ENCODE peak calls at places on chromosomes 5 and 9, in four cellular contexts. F, U, P and J are unnamed samples.

GRCh38 chr9:125437771-125438221 is 176.2 kb downstream of the GAPVD1 start:
- DNase-seq in F (no peak), U (no peak), P (no peak), J (no peak)

GRCh38 chr5:56460681-56461191 is 227.6 kb upstream of the ANKRD55 start:
- DNase-seq in F (no peak), U (no peak), P (no peak), J (no peak)

GRCh38 chr9:77769246-77769645 is 121.1 kb upstream of the GNA14 start:
- DNase-seq in F (peak; percentile 26), U (no peak), P (no peak), J (no peak)

GRCh38 chr9:35198191-35198590 is 36.4 kb downstream of the UNC13B start:
- DNase-seq in F (no peak), U (no peak), P (no peak), J (no peak)

GRCh38 chr5:3833566-3833965 is 237.9 kb downstream of the IRX1 start:
- DNase-seq in F (no peak), U (no peak), P (no peak), J (no peak)

GRCh38 chr5:155311721-155312120 is 298.2 kb downstream of the KIF4B start:
- DNase-seq in F (no peak), U (no peak), P (no peak), J (no peak)

GRCh38 chr9:31683126-31683525 is 701.3 kb upstream of the ACO1 start:
- DNase-seq in F (no peak), U (no peak), P (no peak), J (no peak)

GRCh38 chr5:20572560-20572959 is 584.6 kb upstream of the CDH18 start:
- DNase-seq in F (peak; percentile 87), U (no peak), P (no peak), J (no peak)

GRCh38 chr9:125867752-125868400 is 120.7 kb downstream of the PBX3 start:
- DNase-seq in F (peak; percentile 80), U (no peak), P (no peak), J (no peak)

GRCh38 chr9:134425401-134425800 is 99.1 kb downstream of the RXRA start:
- DNase-seq in F (no peak), U (no peak), P (no peak), J (no peak)

GRCh38 chr9:136544549-136545064 is 1.2 kb downstream of the NOTCH1 start:
- DNase-seq in F (peak; percentile 43), U (no peak), P (no peak), J (no peak)

GRCh38 chr9:22342489-22343217 is 104.0 kb upstream of the DMRTA1 start:
- DNase-seq in F (peak; percentile 46), U (no peak), P (no peak), J (no peak)

GRCh38 chr5:139642891-139643871 is 5.0 kb upstream of the CXXC5 start:
- DNase-seq in F (no peak), U (no peak), P (no peak), J (no peak)

GRCh38 chr9:76459691-76460635 is 981 bp downstream of the GCNT1 start:
- DNase-seq in F (peak; percentile 64), U (peak; percentile 4), P (no peak), J (no peak)

GRCh38 chr9:76453785-76454184 is 5.2 kb upstream of the GCNT1 start:
- DNase-seq in F (peak; percentile 88), U (no peak), P (no peak), J (no peak)

GRCh38 chr9:76456202-76456926 is 2.6 kb upstream of the GCNT1 start:
- DNase-seq in F (peak; percentile 46), U (no peak), P (no peak), J (no peak)

GRCh38 chr9:76463211-76463610 is 4.2 kb downstream of the GCNT1 start:
- DNase-seq in F (no peak), U (no peak), P (no peak), J (no peak)

DNA sequence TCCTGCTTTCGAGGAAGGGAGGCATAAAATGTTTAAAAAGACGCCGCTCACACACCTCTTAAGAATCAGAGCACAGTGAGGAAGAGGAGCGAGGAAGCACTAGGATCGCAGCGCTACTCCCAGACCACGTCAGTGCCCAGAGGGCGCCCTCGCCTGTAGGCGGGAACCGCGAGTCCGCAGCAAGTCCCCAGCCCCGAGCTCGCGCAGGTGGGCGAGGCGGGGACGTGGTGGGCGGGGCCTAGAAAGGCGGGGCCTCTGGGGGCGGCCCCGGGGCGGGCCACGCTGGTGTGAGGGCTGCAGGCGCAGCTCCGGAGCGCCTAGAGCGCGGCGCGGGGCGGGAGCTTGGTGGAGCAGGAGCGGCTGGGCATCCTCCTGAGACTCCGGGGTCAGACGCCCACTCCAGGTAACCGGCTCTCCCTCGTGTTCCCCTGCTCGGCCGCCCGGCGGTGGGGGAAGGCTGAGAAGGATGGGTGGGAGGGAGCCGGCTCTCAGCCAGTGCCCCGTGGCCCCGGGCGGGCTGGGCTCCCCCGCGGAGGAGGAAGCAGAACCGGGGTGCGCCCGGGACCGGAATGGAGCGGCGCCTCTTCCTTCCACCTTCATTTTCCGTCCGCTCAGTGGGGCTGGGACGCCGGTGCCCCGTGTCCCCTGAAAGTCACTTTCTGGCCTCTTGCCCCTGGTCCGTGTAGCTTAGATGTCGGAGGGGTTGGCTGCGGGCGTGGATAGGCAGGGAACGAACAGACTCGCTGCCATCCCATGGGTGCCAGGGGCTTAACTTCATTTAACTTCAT is at the start of gene GCNT1:
- DNase-seq in F (peak; percentile 79), U (peak; percentile 71), P (peak; percentile 73), J (peak; percentile 91)
- TF ChIP-seq CTCF in F (peak; percentile 26), U (peak; percentile 51), P (peak; percentile 71), J (peak; percentile 51)

DNA sequence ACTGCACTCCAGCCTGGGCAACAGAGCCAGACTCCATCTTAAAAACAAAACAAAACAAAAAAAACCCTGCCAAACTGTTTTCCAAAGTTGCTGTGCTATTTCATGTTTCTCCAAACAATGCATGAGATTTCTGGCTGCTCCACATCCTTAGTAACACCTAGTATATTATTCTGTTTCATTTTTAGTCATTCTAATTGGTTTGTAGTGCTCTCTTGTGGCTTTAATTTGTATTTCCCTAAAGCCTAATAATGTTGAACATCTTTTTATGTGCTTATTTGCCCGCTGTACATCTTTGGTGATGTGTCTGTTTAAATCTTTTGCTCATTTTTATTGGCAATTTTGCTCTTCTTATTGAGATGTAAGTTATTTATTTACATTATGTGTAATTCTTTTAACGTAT is 18.4 kb upstream of the TTC1 start:
- DNase-seq in F (no peak), U (no peak), P (no peak), J (no peak)
- TF ChIP-seq CTCF in F (peak; percentile 4), U (no peak), P (no peak), J (peak; percentile 45)

GRCh38 chr5:145834917-145835838 is at the start of gene PRELID2:
- DNase-seq in F (peak; percentile 88), U (peak; percentile 86), P (peak; percentile 86), J (peak; percentile 92)
- TF ChIP-seq CTCF in F (no peak), U (no peak), P (peak; percentile 28), J (no peak)

GRCh38 chr5:58849151-58849550 is 266.3 kb downstream of the RAB3C start:
- DNase-seq in F (no peak), U (no peak), P (no peak), J (no peak)

GRCh38 chr5:58847041-58847440 is 264.2 kb downstream of the RAB3C start:
- DNase-seq in F (no peak), U (no peak), P (no peak), J (no peak)

GRCh38 chr5:58851571-58851970 is 268.7 kb downstream of the RAB3C start:
- DNase-seq in F (no peak), U (no peak), P (no peak), J (no peak)

GRCh38 chr5:58854396-58854795 is 271.5 kb downstream of the RAB3C start:
- DNase-seq in F (no peak), U (no peak), P (no peak), J (no peak)

DNA sequence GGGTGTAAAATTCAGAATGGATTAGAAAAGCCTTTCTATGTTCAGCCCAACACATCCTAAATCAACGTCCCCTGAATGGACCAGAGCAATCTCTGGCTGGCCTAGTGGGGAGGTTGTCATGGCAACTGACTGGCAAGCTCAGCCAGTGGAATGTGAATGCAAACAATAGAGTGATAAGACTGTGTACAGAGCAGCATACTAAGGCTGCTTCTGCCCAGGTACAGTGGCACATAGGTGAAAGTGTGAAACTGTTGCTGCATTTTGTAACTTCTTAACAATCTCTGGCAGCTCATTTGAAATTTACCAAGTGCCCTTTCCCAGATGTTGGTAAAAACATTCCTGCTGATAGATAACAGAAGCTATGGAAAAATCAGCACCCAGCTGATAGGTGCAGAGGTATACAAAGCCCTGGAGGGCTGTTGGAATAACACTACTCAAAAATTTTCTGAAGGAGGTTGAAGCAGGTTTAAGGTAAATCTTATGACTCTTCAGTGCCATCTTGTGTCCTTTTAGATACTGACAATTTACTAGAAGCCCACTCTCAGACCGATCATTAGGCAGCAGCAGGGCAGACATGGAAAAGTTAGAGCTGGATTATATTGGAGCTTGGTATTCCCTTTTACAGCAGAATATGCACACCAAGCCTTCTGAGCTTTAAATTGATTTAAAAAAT is 267.3 kb downstream of the RAB3C start:
- DNase-seq in F (peak; percentile 64), U (peak; percentile 5), P (no peak), J (no peak)
- TF ChIP-seq CTCF in F (peak; percentile 56), U (peak; percentile 75), P (peak; percentile 67), J (peak; percentile 65)

GRCh38 chr9:110114888-110115259 is 93.1 kb downstream of the C9orf152 start:
- DNase-seq in F (peak; percentile 85), U (no peak), P (no peak), J (no peak)
- TF ChIP-seq CTCF in F (peak; percentile 28), U (no peak), P (no peak), J (no peak)

DNA sequence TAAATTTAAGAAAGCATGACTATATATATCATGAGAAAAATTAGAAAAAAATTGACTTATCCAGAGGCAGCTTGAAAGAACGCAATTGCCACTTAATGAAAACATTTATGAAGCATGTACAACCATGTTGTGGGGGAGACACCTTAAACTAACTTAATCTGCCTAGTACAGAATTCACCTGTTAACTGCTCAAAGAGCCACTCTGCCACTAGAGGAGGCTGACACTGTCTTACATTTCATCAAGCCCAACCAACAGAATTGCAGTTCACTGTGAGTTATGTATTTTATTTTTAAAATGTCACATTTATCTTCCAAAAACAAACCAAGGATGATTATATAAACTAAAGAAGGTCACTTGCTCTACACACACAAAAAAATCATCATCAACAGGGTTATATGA is 252.9 kb downstream of the MLLT3 start:
- DNase-seq in F (no peak), U (no peak), P (no peak), J (no peak)
- TF ChIP-seq CTCF in F (no peak), U (no peak), P (no peak), J (peak; percentile 7)

DNA sequence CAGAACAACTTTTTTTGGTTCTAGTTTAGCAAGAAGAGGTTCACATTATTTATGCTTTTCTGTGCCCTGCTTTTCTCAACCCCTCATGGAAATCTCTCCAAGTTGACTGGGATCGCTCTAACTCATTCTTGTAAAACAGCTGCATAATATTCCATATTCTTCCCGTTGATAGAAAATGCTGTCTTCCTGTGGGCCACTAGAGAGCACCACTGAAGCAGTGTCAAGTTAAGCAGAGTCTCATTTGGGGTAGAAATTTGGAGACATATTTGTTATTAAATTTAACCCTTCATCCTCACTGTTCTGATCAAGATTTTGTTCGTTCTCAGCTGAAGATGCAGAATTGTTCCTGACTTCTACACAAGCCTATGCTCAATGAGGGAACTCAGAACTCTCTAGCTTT is 140.1 kb downstream of the CEMIP2 start:
- DNase-seq in F (peak; percentile 32), U (no peak), P (no peak), J (no peak)
- TF ChIP-seq CTCF in F (peak; percentile 45), U (peak; percentile 12), P (no peak), J (peak; percentile 39)

DNA sequence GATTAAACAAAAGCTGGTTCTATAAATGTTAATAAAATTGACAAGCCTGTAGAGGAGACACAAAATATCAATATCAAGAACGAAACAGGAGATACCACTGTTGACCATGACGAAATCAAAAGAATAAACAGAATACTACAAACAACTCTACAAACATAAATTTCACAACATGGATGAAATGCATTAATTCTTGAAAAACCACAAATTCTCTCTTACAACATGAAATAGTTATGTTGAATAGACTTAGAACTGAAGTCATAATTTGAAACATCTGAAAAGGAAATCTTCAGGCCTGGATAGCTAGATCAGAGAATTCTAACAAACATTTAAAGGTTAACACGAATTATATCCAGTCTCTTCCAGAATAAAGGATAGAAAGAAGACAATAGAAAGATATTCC is 6.9 kb upstream of the SPATA31C1 start:
- DNase-seq in F (no peak), U (no peak), P (no peak), J (no peak)
- TF ChIP-seq CTCF in F (no peak), U (no peak), P (no peak), J (no peak)